ENCODE peak calls at places on chromosomes 13 and 19, in four cellular contexts. One of them, this sample, is unnamed.

GRCh38 chr19:1551068-1552040 is 16.8 kb downstream of the MEX3D start:
- DNase-seq in HTR-8/SVneo: no peak
- DNase-seq in GDM1: no peak
- DNase-seq in neuronal stem cell: no peak
- DNase-seq in this sample: no peak

GRCh38 chr13:113527272-113527958 is 36.9 kb upstream of the DCUN1D2 start:
- DNase-seq in GDM1: no peak
- DNase-seq in HTR-8/SVneo: no peak
- DNase-seq in neuronal stem cell: no peak
- DNase-seq in this sample: no peak

GRCh38 chr19:48450863-48451262 is 4.5 kb upstream of the KCNJ14 start:
- DNase-seq in HTR-8/SVneo: no peak
- DNase-seq in GDM1: no peak
- DNase-seq in neuronal stem cell: no peak
- DNase-seq in this sample: no peak

GRCh38 chr19:4589579-4590410 is 30.3 kb upstream of the SEMA6B start:
- DNase-seq in neuronal stem cell: no peak
- DNase-seq in HTR-8/SVneo: no peak
- DNase-seq in GDM1: no peak
- DNase-seq in this sample: no peak

GRCh38 chr13:57627663-57628062 is 3.9 kb upstream of the PCDH17 start:
- DNase-seq in GDM1: no peak
- DNase-seq in neuronal stem cell: no peak
- DNase-seq in HTR-8/SVneo: peak
- DNase-seq in this sample: no peak

GRCh38 chr19:16896913-16897571 is 8.2 kb downstream of the F2RL3 start:
- DNase-seq in neuronal stem cell: peak
- DNase-seq in GDM1: peak
- DNase-seq in HTR-8/SVneo: peak
- DNase-seq in this sample: no peak

GRCh38 chr13:114120486-114121430 is 11.7 kb downstream of the RASA3 start:
- DNase-seq in GDM1: no peak
- DNase-seq in HTR-8/SVneo: no peak
- DNase-seq in neuronal stem cell: no peak
- DNase-seq in this sample: no peak

GRCh38 chr19:41441321-41441945 is 1.5 kb upstream of the ERICH4 start:
- DNase-seq in GDM1: no peak
- DNase-seq in neuronal stem cell: no peak
- DNase-seq in HTR-8/SVneo: no peak
- DNase-seq in this sample: no peak

GRCh38 chr13:51838235-51838846 is 6.6 kb downstream of the TMEM272 start:
- DNase-seq in neuronal stem cell: no peak
- DNase-seq in GDM1: no peak
- DNase-seq in HTR-8/SVneo: no peak
- DNase-seq in this sample: no peak

GRCh38 chr13:96020941-96021340 is 32.3 kb downstream of the UGGT2 start:
- DNase-seq in neuronal stem cell: no peak
- DNase-seq in HTR-8/SVneo: no peak
- DNase-seq in GDM1: no peak
- DNase-seq in this sample: no peak

GRCh38 chr13:110150384-110151091 is 156.4 kb downstream of the COL4A1 start:
- DNase-seq in HTR-8/SVneo: no peak
- DNase-seq in GDM1: no peak
- DNase-seq in neuronal stem cell: no peak
- DNase-seq in this sample: no peak